ENCODE peak calls at places on chromosomes 3 and 15, in ten cellular contexts. Q, F, V, N, B, D, P, X, Y and H are unnamed samples. For H3K9me3 and H3K4me1, the result is how much of the 10 kb centered on the place peaks cover.

GRCh38 chr15:63843901-63844317 is 10.2 kb upstream of the HERC1 start:
- DNase-seq in Q (no peak), F (no peak), V (no peak), N (peak), B (no peak), D (no peak), P (no peak), X (no peak), Y (no peak), H (no peak)

GRCh38 chr15:56942118-56942517 is 23.7 kb downstream of the TCF12 start:
- DNase-seq in Q (no peak), F (no peak), V (no peak), N (no peak), B (no peak), D (no peak), P (no peak), X (no peak), Y (no peak), H (no peak)

GRCh38 chr15:33753012-33753411 is 215.3 kb upstream of the CHRM5 start:
- DNase-seq in Q (no peak), F (no peak), V (no peak), N (no peak), B (no peak), D (no peak), P (no peak), X (no peak), Y (no peak), H (no peak)

GRCh38 chr3:60600848-60601247 is 650.4 kb downstream of the FHIT start:
- DNase-seq in Q (no peak), F (no peak), V (no peak), N (no peak), B (no peak), D (no peak), P (no peak), X (no peak), Y (no peak), H (no peak)

GRCh38 chr15:69848551-69849231 is 249.0 kb downstream of the TLE3 start:
- DNase-seq in Q (no peak), F (no peak), V (no peak), N (peak), B (no peak), D (no peak), P (no peak), X (no peak), Y (no peak), H (peak)

GRCh38 chr3:190048831-190049541 is 71.7 kb downstream of the P3H2 start:
- DNase-seq in Q (no peak), F (peak), V (no peak), N (peak), B (peak), D (no peak), P (no peak), X (no peak), Y (peak), H (no peak)

GRCh38 chr3:184368804-184369183 is 7.3 kb downstream of the POLR2H start:
- DNase-seq in Q (no peak), F (peak), V (no peak), N (peak), B (peak), D (no peak), P (no peak), X (no peak), Y (no peak), H (no peak)

GRCh38 chr3:175743733-175744400 is 884.7 kb downstream of the NAALADL2 start:
- DNase-seq in Q (no peak), F (no peak), V (no peak), N (peak), B (no peak), D (no peak), P (no peak), X (peak), Y (no peak), H (no peak)

GRCh38 chr15:67144609-67145306 is 79.4 kb downstream of the SMAD3 start:
- DNase-seq in Q (no peak), F (no peak), V (no peak), N (peak), B (no peak), D (no peak), P (no peak), X (no peak), Y (no peak), H (no peak)

GRCh38 chr3:115169808-115170207 is 22.7 kb upstream of the ZBTB20 start:
- DNase-seq in Q (no peak), F (no peak), V (no peak), N (no peak), B (no peak), D (no peak), P (no peak), X (no peak), Y (no peak), H (no peak)
- H3K9me3 ChIP-seq in Q (under half), F (under half), V (under half), N (under half), B (under half), D (under half), P (under half), X (under half), Y (under half), H (under half)

GRCh38 chr15:77004189-77004588 is 9.3 kb downstream of the PSTPIP1 start:
- DNase-seq in Q (peak), F (no peak), V (peak), N (no peak), B (peak), D (no peak), P (no peak), X (no peak), Y (no peak), H (no peak)
- H3K4me1 ChIP-seq in Q (under half), F (under half), V (under half), N (under half), B (under half), D (under half), P (under half), X (under half), Y (under half), H (under half)

GRCh38 chr3:44643024-44643423 is 5.5 kb upstream of the ZNF35 start:
- DNase-seq in Q (no peak), F (no peak), V (no peak), N (no peak), B (no peak), D (no peak), P (no peak), X (no peak), Y (no peak), H (no peak)
- H3K9me3 ChIP-seq in Q (half or more), F (under half), V (half or more), N (under half), B (under half), D (under half), P (under half), X (half or more), Y (under half), H (under half)

GRCh38 chr3:149615731-149616221 is 42.0 kb downstream of the WWTR1 start:
- DNase-seq in Q (no peak), F (no peak), V (no peak), N (peak), B (peak), D (no peak), P (no peak), X (no peak), Y (no peak), H (no peak)
- H3K4me1 ChIP-seq in Q (half or more), F (under half), V (under half), N (under half), B (under half), D (under half), P (under half), X (half or more), Y (under half), H (under half)

DNA sequence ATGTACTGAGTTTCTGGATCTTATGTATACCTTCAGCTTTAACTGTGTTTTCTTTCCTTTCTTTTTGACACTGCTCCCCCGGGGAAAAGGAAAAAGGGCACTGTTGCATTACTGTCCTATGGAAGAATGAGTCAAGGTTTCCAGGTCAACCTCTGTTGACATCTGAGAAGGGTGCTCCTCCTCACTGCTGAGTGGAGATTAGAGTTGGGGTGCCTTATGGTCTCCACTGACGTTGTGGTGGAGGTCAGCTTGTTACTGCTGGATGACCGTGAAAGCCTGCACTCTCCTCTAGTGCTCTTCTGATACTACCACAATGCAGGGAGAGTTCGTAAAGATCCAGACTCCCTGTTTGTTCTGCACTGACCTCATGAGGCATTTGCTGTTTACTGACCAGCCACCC is 252.1 kb upstream of the GRM7 start:
- DNase-seq in Q (no peak), F (no peak), V (no peak), N (no peak), B (no peak), D (no peak), P (no peak), X (no peak), Y (no peak), H (no peak)
- H3K9me3 ChIP-seq in Q (under half), F (under half), V (under half), N (under half), B (under half), D (under half), P (under half), X (under half), Y (under half), H (under half)

DNA sequence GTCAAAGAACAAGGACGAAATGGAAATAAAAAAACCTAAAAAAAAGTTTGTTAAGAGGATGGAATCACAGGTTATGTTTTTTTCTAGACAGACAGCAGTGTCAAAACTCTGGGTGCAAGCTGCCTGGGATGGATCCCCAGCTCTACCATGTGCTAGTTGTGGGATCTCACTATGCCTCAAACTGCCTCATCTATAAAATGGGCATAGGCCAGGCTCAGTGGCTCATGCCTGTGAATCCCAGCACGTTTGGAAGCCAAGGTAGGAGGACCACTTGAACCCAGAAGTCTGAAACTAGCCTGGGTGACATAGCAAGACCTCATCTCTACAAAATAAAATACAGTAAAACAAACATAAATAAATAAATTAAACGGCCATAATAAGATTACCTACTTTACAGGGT is 4.6 kb downstream of the PLD1 start:
- DNase-seq in Q (no peak), F (no peak), V (no peak), N (no peak), B (no peak), D (no peak), P (no peak), X (no peak), Y (no peak), H (no peak)
- H3K4me1 ChIP-seq in Q (half or more), F (under half), V (under half), N (under half), B (under half), D (under half), P (under half), X (half or more), Y (under half), H (under half)